ENCODE peak calls at places on chromosome 10, in eight cellular contexts. S, Y, Z, D, E, V, X and N are unnamed samples. For H3K4me1, the result is how much of the 10 kb centered on the place peaks cover.

GRCh38 chr10:103838851-103839512 is 16.4 kb downstream of the SH3PXD2A start:
- DNase-seq in S (no peak), Y (no peak), Z (no peak), D (no peak), E (no peak), V (no peak), X (no peak), N (no peak)

GRCh38 chr10:110932505-110933180 is 13.2 kb downstream of the SHOC2 start:
- DNase-seq in S (no peak), Y (no peak), Z (no peak), D (no peak), E (peak), V (no peak), X (no peak), N (no peak)

GRCh38 chr10:14016011-14016536 is 314.6 kb downstream of the FRMD4A start:
- DNase-seq in S (no peak), Y (no peak), Z (peak), D (peak), E (no peak), V (peak), X (peak), N (no peak)

GRCh38 chr10:3294919-3295318 is 122.3 kb upstream of the PITRM1 start:
- DNase-seq in S (no peak), Y (no peak), Z (no peak), D (no peak), E (no peak), V (no peak), X (no peak), N (no peak)

GRCh38 chr10:69955897-69956832 is 96.5 kb upstream of the MACROH2A2 start:
- DNase-seq in S (no peak), Y (no peak), Z (no peak), D (no peak), E (no peak), V (no peak), X (no peak), N (no peak)

GRCh38 chr10:119113805-119114732 is 10.2 kb downstream of the DENND10 start:
- DNase-seq in S (no peak), Y (no peak), Z (peak), D (no peak), E (no peak), V (peak), X (no peak), N (no peak)

GRCh38 chr10:7756360-7756992 is 31.3 kb downstream of the KIN start:
- DNase-seq in S (peak), Y (peak), Z (peak), D (peak), E (peak), V (no peak), X (no peak), N (no peak)

GRCh38 chr10:110008518-110009339 is 945 bp downstream of the ADD3 start:
- DNase-seq in S (peak), Y (peak), Z (peak), D (peak), E (peak), V (peak), X (peak), N (peak)

GRCh38 chr10:13977861-13978843 is 352.6 kb downstream of the FRMD4A start:
- DNase-seq in S (no peak), Y (no peak), Z (no peak), D (no peak), E (no peak), V (no peak), X (no peak), N (no peak)

GRCh38 chr10:92407305-92408016 is 116.5 kb downstream of the MARCHF5 start:
- DNase-seq in S (no peak), Y (no peak), Z (peak), D (no peak), E (peak), V (peak), X (no peak), N (no peak)

GRCh38 chr10:70597856-70598815 is 4.4 kb downstream of the PRF1 start:
- DNase-seq in S (no peak), Y (no peak), Z (no peak), D (no peak), E (no peak), V (no peak), X (no peak), N (no peak)

GRCh38 chr10:77641344-77641743 is 3.7 kb upstream of the KCNMA1 start:
- DNase-seq in S (no peak), Y (no peak), Z (no peak), D (no peak), E (no peak), V (no peak), X (no peak), N (no peak)

GRCh38 chr10:131560726-131561390 is 249.3 kb upstream of the TCERG1L start:
- DNase-seq in S (no peak), Y (no peak), Z (no peak), D (no peak), E (no peak), V (no peak), X (no peak), N (no peak)

GRCh38 chr10:103241262-103242011 is 4.2 kb upstream of the RPEL1 start:
- DNase-seq in S (no peak), Y (no peak), Z (peak), D (peak), E (peak), V (peak), X (no peak), N (no peak)

GRCh38 chr10:91880310-91880709 is 29.0 kb downstream of the FGFBP3 start:
- DNase-seq in S (no peak), Y (no peak), Z (no peak), D (no peak), E (peak), V (no peak), X (peak), N (no peak)

GRCh38 chr10:23516530-23516929 is 77.7 kb downstream of the OTUD1 start:
- DNase-seq in S (no peak), Y (peak), Z (peak), D (no peak), E (peak), V (no peak), X (no peak), N (no peak)

GRCh38 chr10:90451283-90451682 is 406.6 kb downstream of the HTR7 start:
- DNase-seq in S (no peak), Y (no peak), Z (no peak), D (no peak), E (no peak), V (no peak), X (no peak), N (no peak)

GRCh38 chr10:134743-135600 is at the start of gene ZMYND11:
- DNase-seq in S (peak), Y (peak), Z (peak), D (peak), E (peak), V (peak), X (peak), N (peak)

GRCh38 chr10:12875100-12875499 is 126.4 kb downstream of the CCDC3 start:
- DNase-seq in S (no peak), Y (no peak), Z (peak), D (no peak), E (no peak), V (no peak), X (peak), N (no peak)

GRCh38 chr10:2210083-2210482 is 472.8 kb upstream of the ADARB2 start:
- DNase-seq in S (no peak), Y (no peak), Z (no peak), D (no peak), E (peak), V (no peak), X (no peak), N (no peak)

GRCh38 chr10:63554666-63555065 is 33.5 kb downstream of the REEP3 start:
- DNase-seq in S (peak), Y (peak), Z (peak), D (peak), E (no peak), V (no peak), X (no peak), N (peak)

GRCh38 chr10:49690673-49691356 is 11.4 kb downstream of the C10orf53 start:
- DNase-seq in S (no peak), Y (no peak), Z (no peak), D (no peak), E (no peak), V (no peak), X (no peak), N (no peak)

GRCh38 chr10:49686651-49687050 is 7.2 kb downstream of the C10orf53 start:
- DNase-seq in S (no peak), Y (no peak), Z (no peak), D (no peak), E (peak), V (no peak), X (no peak), N (no peak)

GRCh38 chr10:49691588-49691987 is 12.1 kb downstream of the C10orf53 start:
- DNase-seq in S (no peak), Y (no peak), Z (no peak), D (no peak), E (no peak), V (no peak), X (no peak), N (no peak)

GRCh38 chr10:49689882-49690510 is 10.5 kb downstream of the C10orf53 start:
- DNase-seq in S (no peak), Y (no peak), Z (no peak), D (no peak), E (peak), V (no peak), X (no peak), N (no peak)

GRCh38 chr10:49688920-49689319 is 9.5 kb downstream of the C10orf53 start:
- DNase-seq in S (no peak), Y (no peak), Z (no peak), D (no peak), E (peak), V (no peak), X (no peak), N (no peak)
- H3K4me3 ChIP-seq in S (no peak), Y (no peak), Z (no peak), D (no peak), E (no peak), V (no peak), X (no peak), N (no peak)

GRCh38 chr10:116787893-116788665 is 45.7 kb upstream of the HSPA12A start:
- DNase-seq in S (peak), Y (peak), Z (peak), D (peak), E (peak), V (peak), X (peak), N (peak)
- H3K4me1 ChIP-seq in S (under half), Y (under half), Z (under half), D (under half), E (under half), V (under half), X (under half), N (under half)

GRCh38 chr10:98745645-98746044 is 298.9 kb upstream of the HPS1 start:
- DNase-seq in S (no peak), Y (no peak), Z (no peak), D (no peak), E (peak), V (no peak), X (no peak), N (no peak)

DNA sequence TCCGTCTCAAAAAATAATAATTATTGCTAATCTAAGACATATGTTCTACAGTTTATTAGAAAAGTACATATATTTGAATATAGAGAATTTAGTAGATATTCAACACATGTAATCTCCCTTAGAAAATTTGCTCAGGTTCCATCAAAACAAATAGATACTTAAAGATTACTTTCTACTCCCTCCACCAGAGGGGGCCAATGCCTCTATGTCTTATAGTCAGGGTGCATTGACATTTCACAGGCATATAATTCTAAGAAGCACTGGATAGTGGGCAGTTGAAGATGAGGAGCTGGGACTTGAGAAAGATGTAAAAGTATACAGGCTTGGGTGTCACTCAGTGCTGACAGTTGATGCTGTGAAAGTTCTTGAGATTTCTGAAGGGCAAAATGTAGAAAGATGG is 301.6 kb upstream of the HPS1 start:
- DNase-seq in S (peak), Y (no peak), Z (peak), D (peak), E (peak), V (no peak), X (no peak), N (no peak)
- H3K4me3 ChIP-seq in S (no peak), Y (no peak), Z (no peak), D (no peak), E (no peak), V (no peak), X (no peak), N (no peak)

GRCh38 chr10:89281606-89282395 is 20.0 kb upstream of the IFIT2 start:
- DNase-seq in S (no peak), Y (no peak), Z (no peak), D (peak), E (no peak), V (no peak), X (no peak), N (no peak)
- H3K4me1 ChIP-seq in S (under half), Y (under half), Z (under half), D (under half), E (under half), V (under half), X (under half), N (under half)

GRCh38 chr10:87724789-87725188 is 65.1 kb downstream of the PAPSS2 start:
- DNase-seq in S (no peak), Y (no peak), Z (no peak), D (no peak), E (no peak), V (no peak), X (no peak), N (no peak)

GRCh38 chr10:87722716-87723115 is 63.0 kb downstream of the PAPSS2 start:
- DNase-seq in S (no peak), Y (no peak), Z (no peak), D (no peak), E (no peak), V (no peak), X (no peak), N (no peak)

GRCh38 chr10:87721781-87722180 is 62.1 kb downstream of the PAPSS2 start:
- DNase-seq in S (no peak), Y (no peak), Z (no peak), D (no peak), E (no peak), V (no peak), X (no peak), N (no peak)

GRCh38 chr10:87723500-87723899 is 63.8 kb downstream of the PAPSS2 start:
- DNase-seq in S (no peak), Y (no peak), Z (no peak), D (no peak), E (no peak), V (no peak), X (no peak), N (no peak)

GRCh38 chr10:87720665-87721064 is 61.0 kb downstream of the PAPSS2 start:
- DNase-seq in S (no peak), Y (no peak), Z (no peak), D (no peak), E (no peak), V (no peak), X (no peak), N (no peak)
- H3K4me3 ChIP-seq in S (no peak), Y (no peak), Z (no peak), D (no peak), E (no peak), V (no peak), X (no peak), N (no peak)